ENCODE peak calls at places on chromosomes 11 and 22, in six cellular contexts. N, U, H, D, C and E are unnamed samples.

GRCh38 chr11:128550261-128550821 is 37.0 kb downstream of the ETS1 start:
- DNase-seq in U (no peak), H (peak), N (peak), C (no peak), D (no peak), E (no peak)

GRCh38 chr11:297666-298405 is 1.5 kb downstream of the IFITM5 start:
- DNase-seq in D (no peak), H (no peak), N (peak), C (no peak), U (no peak), E (no peak)

GRCh38 chr22:27581688-27582087 is 219.9 kb downstream of the MN1 start:
- DNase-seq in H (no peak), U (no peak), D (no peak), N (no peak), C (no peak), E (no peak)

GRCh38 chr11:13366266-13367026 is 88.9 kb downstream of the BMAL1 start:
- DNase-seq in D (no peak), N (no peak), H (no peak), U (no peak), C (no peak), E (no peak)

GRCh38 chr11:61917357-61918109 is at the start of gene RAB3IL1:
- DNase-seq in U (no peak), N (peak), H (peak), D (peak), C (no peak), E (peak)

GRCh38 chr11:122082203-122082602 is 33.8 kb downstream of the BLID start:
- DNase-seq in U (no peak), N (no peak), H (no peak), D (no peak), C (no peak), E (no peak)

GRCh38 chr11:95908826-95909225 is 15.1 kb downstream of the MTMR2 start:
- DNase-seq in N (no peak), U (no peak), C (no peak), D (no peak), H (no peak), E (no peak)

GRCh38 chr11:96397863-96398262 is 8.1 kb downstream of the JRKL start:
- DNase-seq in U (no peak), C (no peak), D (no peak), H (no peak), N (no peak), E (no peak)

GRCh38 chr11:119773016-119773415 is 44.0 kb upstream of the NECTIN1 start:
- DNase-seq in N (no peak), D (no peak), C (no peak), H (peak), U (no peak), E (no peak)

GRCh38 chr11:125626381-125626950 is 1.5 kb downstream of the CHEK1 start:
- DNase-seq in N (peak), U (peak), D (no peak), C (no peak), H (no peak), E (no peak)

GRCh38 chr22:37186228-37186996 is 1.6 kb downstream of the C1QTNF6 start:
- DNase-seq in H (no peak), C (no peak), N (peak), D (peak), U (peak), E (peak)

GRCh38 chr22:38802671-38803121 is 8.8 kb upstream of the DNAL4 start:
- DNase-seq in N (no peak), H (peak), U (no peak), D (no peak), C (peak), E (peak)

GRCh38 chr11:111540114-111540920 is at the start of gene LAYN:
- DNase-seq in C (no peak), H (peak), N (peak), U (peak), D (peak), E (peak)

GRCh38 chr11:60970890-60971289 is 590 bp upstream of the CD6 start:
- DNase-seq in C (no peak), N (no peak), U (no peak), H (no peak), D (no peak), E (no peak)

GRCh38 chr11:1943977-1944376 is 3.2 kb upstream of the MRPL23 start:
- DNase-seq in D (no peak), C (peak), N (peak), H (peak), U (no peak), E (no peak)

GRCh38 chr11:117717485-117718314 is 79.3 kb downstream of the DSCAML1 start:
- DNase-seq in U (no peak), C (no peak), N (no peak), H (peak), D (no peak), E (peak)

GRCh38 chr11:88414981-88415391 is 77.5 kb upstream of the CTSC start:
- DNase-seq in H (peak), N (peak), D (no peak), C (no peak), U (no peak), E (no peak)

GRCh38 chr11:72629266-72629665 is 45.0 kb downstream of the PDE2A start:
- DNase-seq in C (no peak), D (no peak), H (peak), N (no peak), U (no peak), E (no peak)

GRCh38 chr22:44147821-44148574 is 32.7 kb upstream of the PARVG start:
- DNase-seq in C (no peak), U (no peak), D (no peak), H (no peak), N (no peak), E (no peak)

GRCh38 chr22:34841911-34842310 is 224.0 kb upstream of the ISX start:
- DNase-seq in U (no peak), H (no peak), N (no peak), C (no peak), D (no peak), E (no peak)

GRCh38 chr11:76629853-76630599 is 40.5 kb downstream of the LRRC32 start:
- DNase-seq in H (no peak), C (no peak), U (peak), D (no peak), N (peak), E (no peak)

GRCh38 chr11:27640954-27641353 is 59.3 kb downstream of the BDNF start:
- DNase-seq in D (no peak), H (no peak), U (no peak), C (no peak), N (no peak), E (no peak)

GRCh38 chr11:8745431-8745986 is 62.9 kb downstream of the RPL27A start:
- DNase-seq in D (no peak), C (no peak), N (no peak), H (no peak), U (no peak), E (no peak)

GRCh38 chr11:19546325-19546724 is 166.3 kb upstream of the NAV2 start:
- DNase-seq in U (no peak), C (no peak), H (peak), N (no peak), D (no peak), E (no peak)

GRCh38 chr11:132770802-132771545 is 761.3 kb downstream of the OPCML start:
- DNase-seq in N (no peak), H (no peak), D (no peak), C (no peak), U (no peak), E (no peak)

GRCh38 chr22:49760630-49761571 is 66.8 kb downstream of the BRD1 start:
- DNase-seq in H (peak), D (no peak), U (no peak), N (peak), C (no peak), E (no peak)

GRCh38 chr11:34356576-34356917 is 1.3 kb downstream of the ABTB2 start:
- DNase-seq in N (peak), H (peak), U (peak), D (no peak), C (no peak), E (no peak)

GRCh38 chr11:36266767-36267166 is 22.5 kb downstream of the COMMD9 start:
- DNase-seq in N (no peak), C (no peak), D (no peak), H (no peak), U (no peak), E (no peak)

GRCh38 chr11:76579047-76579751 is 91.3 kb downstream of the LRRC32 start:
- DNase-seq in H (peak), C (no peak), D (no peak), U (no peak), N (no peak), E (no peak)